ENCODE peak calls at places on chromosomes 16 and 17, in four cellular contexts. One of them, this sample, is unnamed.

GRCh38 chr17:34720760-34721159 is 141.4 kb downstream of the TMEM132E start:
- DNase-seq in K562: no peak
- DNase-seq in HepG2: no peak
- DNase-seq in HCT116: peak; percentile 44
- DNase-seq in this sample: peak; percentile 78

GRCh38 chr17:30093463-30094147 is 23.0 kb upstream of the NSRP1 start:
- DNase-seq in K562: peak; percentile 78
- DNase-seq in HepG2: peak; percentile 49
- DNase-seq in HCT116: peak; percentile 54
- DNase-seq in this sample: peak; percentile 42

GRCh38 chr16:82700541-82701240 is 73.9 kb downstream of the CDH13 start:
- DNase-seq in K562: no peak
- DNase-seq in HepG2: no peak
- DNase-seq in HCT116: no peak
- DNase-seq in this sample: no peak

GRCh38 chr17:77879226-77879895 is 79.1 kb upstream of the TNRC6C start:
- DNase-seq in K562: no peak
- DNase-seq in HepG2: no peak
- DNase-seq in HCT116: no peak
- DNase-seq in this sample: no peak

GRCh38 chr16:83344014-83344413 is 463.8 kb upstream of the HSBP1 start:
- DNase-seq in K562: no peak
- DNase-seq in HepG2: no peak
- DNase-seq in HCT116: no peak
- DNase-seq in this sample: no peak

GRCh38 chr17:33118391-33118790 is 126.7 kb downstream of the SPACA3 start:
- DNase-seq in K562: no peak
- DNase-seq in HepG2: no peak
- DNase-seq in HCT116: no peak
- DNase-seq in this sample: no peak

GRCh38 chr17:8997994-8998628 is 23.2 kb upstream of the NTN1 start:
- DNase-seq in K562: peak; percentile 68
- DNase-seq in HepG2: peak; percentile 41
- DNase-seq in HCT116: peak; percentile 51
- DNase-seq in this sample: peak; percentile 51

GRCh38 chr17:82205720-82206508 is 6.7 kb downstream of the CCDC57 start:
- DNase-seq in K562: peak; percentile 82
- DNase-seq in HepG2: peak; percentile 84
- DNase-seq in HCT116: peak; percentile 93
- DNase-seq in this sample: peak; percentile 75

GRCh38 chr16:27463741-27464662 is 62.0 kb downstream of the IL21R start:
- DNase-seq in K562: no peak
- DNase-seq in HepG2: no peak
- DNase-seq in HCT116: no peak
- DNase-seq in this sample: no peak

GRCh38 chr16:56311208-56312027 is 113.9 kb downstream of the AMFR start:
- DNase-seq in K562: no peak
- DNase-seq in HepG2: no peak
- DNase-seq in HCT116: no peak
- DNase-seq in this sample: no peak

DNA sequence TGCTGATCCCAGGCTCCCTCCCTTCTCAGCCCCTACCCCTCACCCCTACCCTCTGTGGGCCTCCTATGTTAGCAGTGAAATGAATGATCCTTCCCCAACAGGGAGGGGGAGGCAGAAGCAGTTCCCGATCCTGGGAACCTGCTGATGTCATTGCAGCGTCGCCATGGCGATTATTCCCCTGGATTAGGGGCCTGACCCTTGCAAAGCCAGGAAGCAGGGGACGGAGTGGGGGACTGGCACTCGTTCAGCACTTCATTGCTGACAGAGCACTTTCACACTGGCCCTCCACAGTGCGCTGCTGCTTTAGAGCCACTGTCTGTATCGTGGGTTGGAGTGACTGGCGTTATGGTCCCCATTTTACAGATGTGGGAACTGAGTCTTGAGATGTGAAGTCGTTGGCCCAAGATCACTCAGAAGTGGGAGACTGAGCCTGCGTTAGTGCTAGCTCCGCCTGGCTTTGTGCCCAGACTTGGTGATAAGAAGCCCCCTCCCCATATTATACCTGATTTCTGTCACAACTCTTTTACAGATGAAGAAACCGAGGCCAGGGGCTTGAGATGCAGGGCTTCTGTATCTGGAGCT is 26.6 kb downstream of the LASP1 start:
- DNase-seq in K562: no peak
- DNase-seq in HepG2: no peak
- DNase-seq in HCT116: no peak
- DNase-seq in this sample: no peak
- TF ChIP-seq TCF7L2 in K562: no peak
- TF ChIP-seq TCF7L2 in HepG2: no peak
- TF ChIP-seq TCF7L2 in HCT116: no peak
- TF ChIP-seq TCF7L2 in this sample: no peak

GRCh38 chr17:62757518-62757951 is 50.6 kb downstream of the MARCHF10 start:
- DNase-seq in K562: no peak
- DNase-seq in HepG2: no peak
- DNase-seq in HCT116: no peak
- DNase-seq in this sample: no peak
- TF ChIP-seq TCF7L2 in K562: no peak
- TF ChIP-seq TCF7L2 in HepG2: no peak
- TF ChIP-seq TCF7L2 in HCT116: no peak
- TF ChIP-seq TCF7L2 in this sample: no peak

GRCh38 chr16:75235721-75236193 is 15.7 kb downstream of the BCAR1 start:
- DNase-seq in K562: no peak
- DNase-seq in HepG2: no peak
- DNase-seq in HCT116: no peak
- DNase-seq in this sample: no peak
- TF ChIP-seq TCF7L2 in K562: no peak
- TF ChIP-seq TCF7L2 in HepG2: no peak
- TF ChIP-seq TCF7L2 in HCT116: no peak
- TF ChIP-seq TCF7L2 in this sample: no peak

DNA sequence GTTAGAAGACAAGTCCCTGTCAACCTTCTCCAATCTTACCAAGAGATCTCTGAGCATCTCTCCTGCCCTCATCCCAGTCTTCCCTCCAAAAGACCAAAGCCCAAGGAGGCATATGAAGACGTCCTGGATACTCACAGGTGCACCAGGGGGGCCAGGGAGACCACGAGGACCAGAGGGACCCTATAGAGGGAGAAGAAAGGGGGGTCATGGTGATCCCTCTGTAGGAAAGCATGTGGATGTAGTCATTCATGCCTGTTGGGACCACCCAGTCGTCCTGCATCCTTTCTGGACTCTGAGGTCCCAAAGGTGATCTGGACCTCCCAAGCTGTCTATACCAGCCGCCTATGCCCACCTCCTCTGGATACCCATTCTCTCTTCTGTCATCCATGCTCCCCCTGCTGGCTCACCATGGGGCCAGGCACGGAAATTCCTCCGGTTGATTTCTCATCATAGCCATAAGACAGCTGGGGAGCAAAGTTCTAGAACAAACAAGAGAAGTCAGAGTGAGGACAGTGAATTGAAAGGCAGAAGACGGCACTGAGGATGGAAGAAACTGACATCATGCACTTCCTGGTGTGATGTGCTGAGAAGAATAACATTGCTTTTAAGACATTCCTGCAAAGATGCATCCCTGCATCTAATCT is 3.3 kb downstream of the COL1A1 start:
- DNase-seq in K562: peak; percentile 47
- DNase-seq in HepG2: peak; percentile 72
- DNase-seq in HCT116: peak; percentile 52
- DNase-seq in this sample: peak; percentile 24
- TF ChIP-seq TCF7L2 in K562: no peak
- TF ChIP-seq TCF7L2 in HepG2: no peak
- TF ChIP-seq TCF7L2 in HCT116: no peak
- TF ChIP-seq TCF7L2 in this sample: no peak

DNA sequence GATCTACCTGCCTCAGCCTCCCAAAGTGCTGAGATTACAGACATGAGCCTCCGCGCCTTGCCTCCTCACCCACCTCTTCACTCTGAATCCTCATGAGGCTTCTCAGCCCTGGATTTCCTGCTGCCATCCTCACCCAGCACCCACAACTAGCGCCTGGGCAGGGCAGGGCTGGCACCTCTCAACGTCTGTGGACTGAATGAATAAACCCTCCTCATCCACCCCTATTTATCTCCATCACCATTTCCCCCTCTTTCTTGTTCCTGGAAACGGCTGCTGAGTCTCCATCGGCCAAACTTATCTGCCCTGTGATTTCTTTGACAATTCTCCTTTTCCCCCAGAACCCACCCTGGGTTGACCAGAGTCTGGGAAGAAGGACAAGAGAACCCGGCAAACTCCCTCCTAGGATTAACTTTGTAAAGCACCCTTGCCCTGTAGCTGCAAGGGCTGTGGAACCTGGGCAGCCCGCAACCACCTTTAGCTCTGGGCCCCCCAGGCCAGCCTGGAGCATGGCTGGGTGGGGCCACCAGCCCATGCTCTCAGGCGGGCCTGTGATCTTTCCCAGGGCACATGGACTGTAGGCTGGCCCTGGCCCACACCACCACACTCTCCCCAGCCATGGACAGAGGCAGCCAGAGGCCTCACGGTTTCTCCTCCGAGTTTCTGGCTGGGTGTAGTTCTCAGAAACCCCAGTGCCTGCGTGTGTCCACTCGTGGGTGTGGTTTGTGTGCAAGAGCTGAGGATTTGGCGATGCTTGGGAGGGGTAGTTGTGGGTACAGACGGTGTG is 2.4 kb downstream of the SPN start:
- DNase-seq in K562: peak; percentile 45
- DNase-seq in HepG2: no peak
- DNase-seq in HCT116: no peak
- DNase-seq in this sample: no peak
- TF ChIP-seq TCF7L2 in K562: no peak
- TF ChIP-seq TCF7L2 in HepG2: no peak
- TF ChIP-seq TCF7L2 in HCT116: no peak
- TF ChIP-seq TCF7L2 in this sample: no peak

This sample was measured in Panc1.